ENCODE peak calls at places on chromosomes 2 and 18, in nine cellular contexts. X is fibroblast of lung, H is GM23338, N is psoas muscle, Q is PC-9, U is OCI-LY7, L is ovary, B is SK-N-SH, J is aorta. T is an unnamed sample.

GRCh38 chr18:25278415-25278814 is 73.6 kb downstream of the ZNF521 start:
- DNase-seq in X (peak; percentile 34), H (no peak), N (no peak), Q (no peak), U (no peak), L (no peak), B (no peak), J (no peak), T (no peak)

GRCh38 chr2:98445167-98445522 is 487 bp downstream of the INPP4A start:
- DNase-seq in X (no peak), H (no peak), N (peak; percentile 28), Q (no peak), U (peak; percentile 50), L (no peak), B (no peak), J (peak; percentile 81), T (peak; percentile 32)

GRCh38 chr2:52536929-52537460 is 1230.6 kb upstream of the CHAC2 start:
- DNase-seq in X (peak; percentile 68), H (no peak), N (no peak), Q (no peak), U (no peak), L (no peak), B (no peak), J (no peak), T (no peak)

GRCh38 chr2:44168684-44169154 is at the start of gene PPM1B:
- DNase-seq in X (no peak), H (no peak), N (peak; percentile 99), Q (peak; percentile 99), U (no peak), L (peak; percentile 99), B (peak; percentile 100), J (peak; percentile 100), T (no peak)

GRCh38 chr2:120886534-120886961 is 150.9 kb downstream of the GLI2 start:
- DNase-seq in X (no peak), H (no peak), N (no peak), Q (no peak), U (no peak), L (no peak), B (peak; percentile 47), J (peak; percentile 59), T (no peak)

GRCh38 chr18:77133051-77133919 is 702 bp upstream of the MBP start:
- DNase-seq in X (no peak), H (peak; percentile 64), N (peak; percentile 61), Q (peak; percentile 49), U (no peak), L (peak; percentile 65), B (no peak), J (no peak), T (peak; percentile 36)

GRCh38 chr2:112645396-112646101 is at the start of gene SLC20A1:
- DNase-seq in X (peak; percentile 91), H (peak; percentile 96), N (peak; percentile 97), Q (peak; percentile 98), U (peak; percentile 95), L (peak; percentile 96), B (peak; percentile 99), J (peak; percentile 99), T (peak; percentile 95)

GRCh38 chr2:10276481-10277292 is 26.0 kb upstream of the HPCAL1 start:
- DNase-seq in X (no peak), H (no peak), N (no peak), Q (no peak), U (no peak), L (no peak), B (peak; percentile 26), J (peak; percentile 66), T (no peak)

GRCh38 chr2:229611360-229611759 is 103.0 kb downstream of the DNER start:
- DNase-seq in X (no peak), H (no peak), N (no peak), Q (no peak), U (no peak), L (no peak), B (no peak), J (no peak), T (no peak)

GRCh38 chr2:211086049-211086448 is 529.6 kb downstream of the CPS1 start:
- DNase-seq in X (no peak), H (peak; percentile 23), N (no peak), Q (no peak), U (no peak), L (no peak), B (no peak), J (no peak), T (no peak)

GRCh38 chr2:128501022-128501690 is 182.5 kb upstream of the HS6ST1 start:
- DNase-seq in X (no peak), H (no peak), N (no peak), Q (no peak), U (no peak), L (no peak), B (no peak), J (peak; percentile 61), T (no peak)

GRCh38 chr2:20167356-20167755 is 57.6 kb downstream of the SDC1 start:
- DNase-seq in X (no peak), H (no peak), N (no peak), Q (no peak), U (no peak), L (no peak), B (no peak), J (no peak), T (no peak)

GRCh38 chr2:36427790-36428243 is 72.2 kb downstream of the CRIM1 start:
- DNase-seq in X (no peak), H (no peak), N (peak; percentile 26), Q (no peak), U (no peak), L (no peak), B (no peak), J (no peak), T (no peak)

GRCh38 chr2:132522901-132523300 is 106.3 kb downstream of the GPR39 start:
- DNase-seq in X (no peak), H (peak; percentile 4), N (no peak), Q (no peak), U (no peak), L (no peak), B (no peak), J (no peak), T (no peak)

GRCh38 chr2:67581751-67582150 is 184.6 kb downstream of the ETAA1 start:
- DNase-seq in X (no peak), H (peak; percentile 89), N (no peak), Q (no peak), U (peak; percentile 11), L (no peak), B (no peak), J (peak; percentile 44), T (no peak)

GRCh38 chr2:163752252-163752651 is 16.4 kb upstream of the FIGN start:
- DNase-seq in X (no peak), H (peak; percentile 8), N (no peak), Q (peak; percentile 19), U (no peak), L (no peak), B (no peak), J (no peak), T (no peak)

GRCh38 chr18:32759768-32760167 is 13.1 kb downstream of the KLHL14 start:
- DNase-seq in X (no peak), H (no peak), N (no peak), Q (no peak), U (no peak), L (no peak), B (no peak), J (no peak), T (no peak)
- H3K4me1 ChIP-seq in X (no peaks in the 10 kb centered on the region), H (peaks cover 27% of the 10 kb centered on the region), N (no peaks in the 10 kb centered on the region), Q (no peaks in the 10 kb centered on the region), U (peaks cover 53% of the 10 kb centered on the region), L (no peaks in the 10 kb centered on the region), B (no peaks in the 10 kb centered on the region), J (no peaks in the 10 kb centered on the region), T (no peaks in the 10 kb centered on the region)

DNA sequence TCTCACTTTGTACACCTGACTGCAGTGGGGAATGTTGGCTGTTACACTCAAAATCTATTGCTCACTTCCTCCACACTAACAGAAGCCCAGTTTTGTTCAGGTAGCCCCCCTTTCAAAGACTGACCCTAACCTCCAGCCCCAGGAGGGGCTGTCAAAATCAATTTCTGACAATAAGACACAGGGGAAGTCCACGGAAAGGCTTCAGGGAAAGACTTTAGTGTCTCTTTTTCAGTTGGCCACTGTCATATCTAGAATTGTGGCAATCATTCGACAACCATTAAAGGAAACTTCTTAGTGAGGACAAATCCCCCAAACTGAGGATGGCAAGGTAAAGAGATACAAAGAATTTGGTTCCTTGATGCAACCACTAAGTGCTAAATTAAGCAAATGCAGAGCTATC is 59.0 kb downstream of the BARD1 start:
- DNase-seq in X (no peak), H (no peak), N (no peak), Q (no peak), U (no peak), L (no peak), B (no peak), J (no peak), T (no peak)
- H3K36me3 ChIP-seq in X (no peaks in the 10 kb centered on the region), H (peaks cover 9% of the 10 kb centered on the region), N (no peaks in the 10 kb centered on the region), Q (peaks cover 14% of the 10 kb centered on the region), U (peaks cover 88% of the 10 kb centered on the region), L (no peaks in the 10 kb centered on the region), B (peaks cover 18% of the 10 kb centered on the region), J (peaks cover 3% of the 10 kb centered on the region), T (peaks cover 2% of the 10 kb centered on the region)

DNA sequence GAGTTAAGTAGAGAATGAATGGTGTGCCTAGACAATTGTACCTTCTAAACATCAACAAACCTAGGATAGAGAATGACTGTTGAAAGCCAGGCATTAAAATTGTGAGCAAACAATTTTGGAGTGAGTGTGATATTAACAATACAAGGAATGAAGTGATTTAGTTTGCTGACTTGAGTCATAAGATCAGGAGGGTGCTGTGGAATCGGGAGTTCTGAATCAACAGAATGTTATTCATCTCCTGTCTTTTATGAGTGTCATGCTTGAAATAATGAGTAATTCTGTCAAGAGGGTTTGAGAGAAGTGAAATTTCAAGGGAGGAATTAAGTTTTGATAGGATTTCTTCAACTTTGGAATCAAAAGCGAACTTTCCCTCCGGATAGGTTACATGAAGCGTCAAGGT is 214.4 kb upstream of the DSEL start:
- DNase-seq in X (peak; percentile 27), H (no peak), N (no peak), Q (no peak), U (no peak), L (no peak), B (no peak), J (no peak), T (no peak)
- H3K27ac ChIP-seq in X (no peak overlapping the region), H (no peak overlapping the region), N (no peak overlapping the region), Q (no peak overlapping the region), U (no peak overlapping the region), L (no peak overlapping the region), B (peak overlapping the region; percentile 59), J (no peak overlapping the region), T (no peak overlapping the region)

GRCh38 chr18:59671533-59671932 is 25.7 kb downstream of the CCBE1 start:
- DNase-seq in X (no peak), H (no peak), N (no peak), Q (no peak), U (no peak), L (no peak), B (no peak), J (no peak), T (no peak)

GRCh38 chr18:59674534-59674933 is 22.7 kb downstream of the CCBE1 start:
- DNase-seq in X (no peak), H (no peak), N (no peak), Q (no peak), U (no peak), L (no peak), B (no peak), J (no peak), T (no peak)

GRCh38 chr18:59669872-59670657 is 27.2 kb downstream of the CCBE1 start:
- DNase-seq in X (peak; percentile 76), H (no peak), N (no peak), Q (no peak), U (no peak), L (no peak), B (no peak), J (no peak), T (no peak)

GRCh38 chr18:59672125-59672769 is 25.0 kb downstream of the CCBE1 start:
- DNase-seq in X (peak; percentile 83), H (no peak), N (no peak), Q (no peak), U (no peak), L (no peak), B (no peak), J (no peak), T (no peak)

GRCh38 chr18:59675346-59675745 is 21.9 kb downstream of the CCBE1 start:
- DNase-seq in X (no peak), H (no peak), N (no peak), Q (no peak), U (no peak), L (no peak), B (no peak), J (no peak), T (no peak)
- H3K4me1 ChIP-seq in X (peaks cover 11% of the 10 kb centered on the region), H (no peaks in the 10 kb centered on the region), N (no peaks in the 10 kb centered on the region), Q (no peaks in the 10 kb centered on the region), U (no peaks in the 10 kb centered on the region), L (peaks cover 17% of the 10 kb centered on the region), B (peaks cover 5% of the 10 kb centered on the region), J (no peaks in the 10 kb centered on the region), T (no peaks in the 10 kb centered on the region)